ENCODE peak calls at places on chromosomes 7 and 10, in seven cellular contexts. M, R, T, Q, P, V and Y are unnamed samples.
A peak's percentile ranks its signal among the peaks of the same experiment; 100 is the strongest.

GRCh38 chr7:50832744-50833143 is 50.0 kb upstream of the GRB10 start:
- DNase-seq in T (no peak), V (no peak), P (no peak), Q (no peak), R (peak; percentile 98), M (no peak), Y (no peak)

GRCh38 chr7:2735744-2736143 is 47.7 kb downstream of the AMZ1 start:
- DNase-seq in T (no peak), M (no peak), Q (peak; percentile 62), V (no peak), P (no peak), R (no peak), Y (no peak)

GRCh38 chr7:50687575-50688261 is 95.0 kb downstream of the GRB10 start:
- DNase-seq in P (no peak), M (no peak), V (no peak), Q (no peak), R (no peak), T (no peak), Y (no peak)

GRCh38 chr7:40437936-40438634 is 303.3 kb downstream of the SUGCT start:
- DNase-seq in T (no peak), M (no peak), P (no peak), R (no peak), Q (no peak), V (no peak), Y (no peak)

GRCh38 chr7:124459101-124460052 is 306.2 kb downstream of the GPR37 start:
- DNase-seq in R (peak; percentile 62), Q (peak; percentile 66), V (no peak), M (no peak), P (no peak), T (peak; percentile 22), Y (no peak)

GRCh38 chr7:84085147-84085546 is 109.4 kb downstream of the SEMA3A start:
- DNase-seq in M (no peak), R (peak; percentile 70), T (no peak), V (no peak), P (no peak), Q (no peak), Y (no peak)

GRCh38 chr7:132618956-132619305 is 42.7 kb upstream of the PLXNA4 start:
- DNase-seq in V (no peak), M (no peak), P (no peak), T (no peak), R (no peak), Q (no peak), Y (no peak)

GRCh38 chr7:29126804-29127203 is 19.5 kb downstream of the CPVL start:
- DNase-seq in T (no peak), M (no peak), P (no peak), R (no peak), Q (no peak), V (no peak), Y (no peak)

GRCh38 chr7:42940985-42941847 is 9.0 kb downstream of the MRPL32 start:
- DNase-seq in M (peak; percentile 46), R (peak; percentile 85), P (peak; percentile 61), V (peak; percentile 87), T (peak; percentile 58), Q (peak; percentile 84), Y (peak; percentile 2)

GRCh38 chr10:132859084-132859855 is 73.3 kb upstream of the NKX6-2 start:
- DNase-seq in V (no peak), P (no peak), Q (no peak), M (no peak), R (no peak), T (no peak), Y (no peak)

GRCh38 chr10:14880201-14880600 is 1.5 kb downstream of the SUV39H2 start:
- DNase-seq in T (peak; percentile 30), M (no peak), Q (no peak), V (no peak), R (no peak), P (no peak), Y (no peak)

GRCh38 chr10:46250898-46251856 is 35.6 kb upstream of the ANTXRL start:
- DNase-seq in T (no peak), M (no peak), R (no peak), V (no peak), Q (peak; percentile 62), P (no peak), Y (no peak)

GRCh38 chr10:103742779-103743178 is 112.6 kb downstream of the SH3PXD2A start:
- DNase-seq in M (no peak), P (no peak), Q (no peak), V (no peak), T (no peak), R (no peak), Y (no peak)

GRCh38 chr10:132001238-132001977 is 19.7 kb upstream of the BNIP3 start:
- DNase-seq in Q (peak; percentile 50), P (peak; percentile 83), M (peak; percentile 21), T (no peak), V (no peak), R (peak; percentile 35), Y (peak; percentile 27)